ENCODE peak calls at places on chromosomes 12 and 14, in eight cellular contexts. J, U, I, N, B, P, T and C are unnamed samples.

GRCh38 chr12:12294215-12295005 is 27.6 kb upstream of the LRP6 start:
- DNase-seq in J (no peak), U (peak), I (no peak), N (no peak), B (no peak), P (no peak), T (no peak), C (no peak)

GRCh38 chr14:78136695-78137094 is 33.5 kb upstream of the NRXN3 start:
- DNase-seq in J (no peak), U (no peak), I (no peak), N (no peak), B (no peak), P (no peak), T (no peak), C (no peak)

GRCh38 chr12:56084958-56085543 is 5.1 kb downstream of the ERBB3 start:
- DNase-seq in J (no peak), U (no peak), I (no peak), N (no peak), B (no peak), P (no peak), T (no peak), C (no peak)

GRCh38 chr14:21098134-21098891 is at the start of gene ZNF219:
- DNase-seq in J (peak), U (peak), I (no peak), N (peak), B (peak), P (peak), T (peak), C (no peak)

GRCh38 chr14:21840765-21841164 is 167.1 kb upstream of the OR4E1 start:
- DNase-seq in J (no peak), U (no peak), I (no peak), N (no peak), B (no peak), P (no peak), T (no peak), C (no peak)

GRCh38 chr14:65238456-65238855 is 136.1 kb upstream of the MAX start:
- DNase-seq in J (peak), U (peak), I (no peak), N (no peak), B (no peak), P (no peak), T (no peak), C (no peak)

GRCh38 chr14:92247937-92248336 is 75.0 kb upstream of the SLC24A4 start:
- DNase-seq in J (no peak), U (no peak), I (no peak), N (no peak), B (no peak), P (no peak), T (no peak), C (no peak)

GRCh38 chr12:21773799-21774198 is 707 bp downstream of the KCNJ8 start:
- DNase-seq in J (no peak), U (peak), I (no peak), N (no peak), B (no peak), P (no peak), T (no peak), C (no peak)

GRCh38 chr14:24944800-24945199 is 105.1 kb downstream of the STXBP6 start:
- DNase-seq in J (no peak), U (no peak), I (no peak), N (no peak), B (no peak), P (no peak), T (no peak), C (no peak)

GRCh38 chr12:75944097-75944904 is 87.3 kb downstream of the PHLDA1 start:
- DNase-seq in J (no peak), U (peak), I (peak), N (no peak), B (no peak), P (no peak), T (no peak), C (no peak)

GRCh38 chr12:95204141-95204866 is 13.0 kb downstream of the FGD6 start:
- DNase-seq in J (peak), U (peak), I (no peak), N (no peak), B (no peak), P (no peak), T (peak), C (no peak)

GRCh38 chr12:43285248-43285647 is 266.8 kb downstream of the ADAMTS20 start:
- DNase-seq in J (no peak), U (peak), I (no peak), N (no peak), B (no peak), P (no peak), T (no peak), C (no peak)

GRCh38 chr12:68281685-68282084 is 28.3 kb upstream of the IL22 start:
- DNase-seq in J (no peak), U (no peak), I (no peak), N (no peak), B (no peak), P (no peak), T (no peak), C (no peak)

GRCh38 chr12:85036241-85036707 is at the start of the genes LRRIQ1 and TSPAN19:
- DNase-seq in J (peak), U (peak), I (peak), N (no peak), B (no peak), P (peak), T (peak), C (peak)

GRCh38 chr12:990649-991349 is at the start of gene ERC1:
- DNase-seq in J (peak), U (peak), I (no peak), N (peak), B (peak), P (peak), T (peak), C (peak)

GRCh38 chr12:131990066-131990979 is 40.6 kb downstream of the EP400 start:
- DNase-seq in J (peak), U (peak), I (no peak), N (no peak), B (no peak), P (no peak), T (no peak), C (no peak)

GRCh38 chr12:104121001-104121400 is 17.0 kb downstream of the NFYB start:
- DNase-seq in J (no peak), U (peak), I (no peak), N (no peak), B (no peak), P (no peak), T (no peak), C (no peak)

GRCh38 chr12:82055391-82055790 is 296.2 kb upstream of the PPFIA2 start:
- DNase-seq in J (no peak), U (no peak), I (no peak), N (no peak), B (no peak), P (no peak), T (no peak), C (no peak)

GRCh38 chr14:95294834-95295599 is 24.7 kb downstream of the CLMN start:
- DNase-seq in J (no peak), U (peak), I (no peak), N (no peak), B (no peak), P (no peak), T (no peak), C (no peak)

GRCh38 chr14:77045570-77045890 is 17.0 kb upstream of the IRF2BPL start:
- DNase-seq in J (no peak), U (no peak), I (no peak), N (no peak), B (no peak), P (peak), T (peak), C (no peak)

GRCh38 chr14:96062506-96062905 is 23.3 kb downstream of the C14orf132 start:
- DNase-seq in J (peak), U (no peak), I (no peak), N (no peak), B (no peak), P (no peak), T (no peak), C (no peak)

GRCh38 chr12:106290666-106291065 is 11.9 kb upstream of the TCP11L2 start:
- DNase-seq in J (no peak), U (no peak), I (no peak), N (no peak), B (no peak), P (no peak), T (no peak), C (no peak)

GRCh38 chr12:58069268-58069967 is 128.1 kb downstream of the ATP23 start:
- DNase-seq in J (no peak), U (no peak), I (no peak), N (no peak), B (no peak), P (no peak), T (no peak), C (no peak)

GRCh38 chr14:69711065-69711464 is 55.9 kb upstream of the SRSF5 start:
- DNase-seq in J (peak), U (no peak), I (no peak), N (peak), B (no peak), P (peak), T (peak), C (no peak)

GRCh38 chr14:99945732-99946651 is 119.2 kb upstream of the EVL start:
- DNase-seq in J (no peak), U (no peak), I (no peak), N (no peak), B (no peak), P (no peak), T (peak), C (no peak)

GRCh38 chr14:61102549-61103466 is 121.8 kb downstream of the SLC38A6 start:
- DNase-seq in J (no peak), U (no peak), I (no peak), N (no peak), B (no peak), P (no peak), T (no peak), C (no peak)

GRCh38 chr14:29783556-29783955 is 144.1 kb downstream of the PRKD1 start:
- DNase-seq in J (no peak), U (no peak), I (no peak), N (no peak), B (no peak), P (no peak), T (no peak), C (no peak)

GRCh38 chr12:106769078-106769477 is 5.4 kb upstream of the RIC8B start:
- DNase-seq in J (no peak), U (peak), I (no peak), N (no peak), B (no peak), P (no peak), T (peak), C (no peak)

GRCh38 chr12:67237231-67237630 is 31.9 kb upstream of the CAND1 start:
- DNase-seq in J (no peak), U (no peak), I (no peak), N (no peak), B (no peak), P (no peak), T (no peak), C (no peak)

GRCh38 chr12:64824130-64824499 is 332 bp upstream of the TBC1D30 start:
- DNase-seq in J (no peak), U (no peak), I (no peak), N (no peak), B (no peak), P (no peak), T (no peak), C (no peak)

GRCh38 chr12:49623142-49623899 is at the start of gene PRPF40B:
- DNase-seq in J (peak), U (peak), I (no peak), N (peak), B (peak), P (peak), T (peak), C (peak)
- TF ChIP-seq CTCF in J (no peak), U (peak), I (peak), N (no peak), B (no peak), P (peak), T (peak), C (peak)

GRCh38 chr14:67882973-67883372 is 63.4 kb downstream of the RAD51B start:
- DNase-seq in J (no peak), U (no peak), I (no peak), N (no peak), B (no peak), P (no peak), T (no peak), C (no peak)
- TF ChIP-seq CTCF in J (no peak), U (no peak), I (no peak), N (no peak), B (no peak), P (no peak), T (no peak), C (no peak)

DNA sequence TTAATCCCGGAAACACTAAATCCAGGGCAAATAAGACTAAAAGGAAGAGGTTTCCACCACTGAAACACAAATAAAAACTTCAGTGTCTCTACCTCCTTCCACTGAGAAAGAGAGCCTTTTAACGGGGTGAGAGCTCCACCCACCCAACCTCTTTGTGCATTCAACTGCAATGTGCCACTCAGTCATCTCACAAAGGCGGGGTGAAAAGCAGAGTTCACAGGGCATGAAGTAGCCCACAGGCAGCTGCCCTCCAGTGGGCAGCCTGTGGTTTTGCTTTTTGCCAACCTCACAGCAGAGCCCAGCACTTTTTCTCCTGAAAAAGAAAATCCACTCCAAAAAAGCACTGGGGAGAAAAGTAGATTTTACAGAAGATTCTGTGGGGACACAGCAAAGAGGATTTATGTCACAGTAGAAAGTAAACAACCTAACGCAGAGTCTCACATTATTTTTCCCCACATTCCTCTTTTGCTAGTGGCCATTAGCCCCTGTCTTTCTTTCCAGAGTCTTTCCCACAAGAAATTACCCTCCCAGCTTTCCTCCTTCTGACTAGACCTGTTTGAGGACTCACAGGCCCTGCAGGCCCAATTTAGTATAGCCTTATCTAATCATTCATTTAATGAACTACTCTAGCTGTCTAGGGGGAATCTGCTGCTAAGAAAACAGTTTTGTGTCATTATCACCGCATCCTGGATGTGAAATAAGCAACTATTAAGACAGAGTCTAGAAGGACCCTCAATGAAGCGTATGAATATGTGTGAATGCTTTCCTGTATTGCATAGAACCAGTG is 753.8 kb upstream of the FOXG1 start:
- DNase-seq in J (no peak), U (no peak), I (no peak), N (no peak), B (no peak), P (no peak), T (no peak), C (no peak)
- TF ChIP-seq CTCF in J (no peak), U (no peak), I (no peak), N (no peak), B (no peak), P (no peak), T (no peak), C (no peak)

GRCh38 chr14:80572666-80573065 is 361.4 kb upstream of the DIO2 start:
- DNase-seq in J (no peak), U (no peak), I (no peak), N (no peak), B (no peak), P (no peak), T (no peak), C (no peak)
- TF ChIP-seq CTCF in J (no peak), U (no peak), I (no peak), N (no peak), B (no peak), P (no peak), T (no peak), C (peak)

GRCh38 chr12:71484272-71484905 is 44.8 kb downstream of the LGR5 start:
- DNase-seq in J (no peak), U (no peak), I (no peak), N (no peak), B (no peak), P (no peak), T (no peak), C (no peak)
- TF ChIP-seq CTCF in J (no peak), U (no peak), I (peak), N (no peak), B (no peak), P (no peak), T (no peak), C (no peak)